ENCODE peak calls at places on chromosomes 11 and 22, in five cellular contexts. Y, M, D, F and W are unnamed samples. For H3K4me1, the result is how much of the 10 kb centered on the place peaks cover.

GRCh38 chr22:41191467-41191866 is 13.6 kb upstream of the L3MBTL2 start:
- DNase-seq in Y (no peak), F (no peak), D (no peak), M (no peak), W (no peak)

GRCh38 chr22:21038405-21038804 is 6.0 kb upstream of the SLC7A4 start:
- DNase-seq in F (no peak), M (no peak), Y (no peak), D (peak), W (peak)

GRCh38 chr22:39699631-39700348 is 129.2 kb downstream of the CACNA1I start:
- DNase-seq in Y (no peak), F (no peak), M (peak), D (no peak), W (no peak)

GRCh38 chr11:134228625-134229024 is 4.2 kb downstream of the VPS26B start:
- DNase-seq in M (no peak), D (no peak), F (no peak), Y (peak), W (no peak)

GRCh38 chr22:40687706-40688105 is 8.4 kb downstream of the MCHR1 start:
- DNase-seq in F (no peak), M (no peak), Y (no peak), D (no peak), W (no peak)

GRCh38 chr11:57778318-57779037 is 16.9 kb downstream of the CTNND1 start:
- DNase-seq in Y (peak), D (peak), M (peak), F (peak), W (peak)

GRCh38 chr11:43987384-43988039 is 45.1 kb downstream of the C11orf96 start:
- DNase-seq in M (peak), Y (peak), F (peak), D (peak), W (peak)

GRCh38 chr11:105960252-105961245 is 61.5 kb downstream of the MSANTD4 start:
- DNase-seq in D (peak), M (peak), F (no peak), Y (no peak), W (no peak)

GRCh38 chr11:2515401-2516275 is 70.8 kb downstream of the KCNQ1 start:
- DNase-seq in F (peak), D (peak), M (peak), Y (peak), W (peak)

GRCh38 chr11:76629133-76629852 is 41.3 kb downstream of the LRRC32 start:
- DNase-seq in M (no peak), Y (peak), D (no peak), F (no peak), W (peak)

GRCh38 chr22:23878219-23878618 is 16.0 kb upstream of the MIF start:
- DNase-seq in M (no peak), Y (no peak), F (no peak), D (no peak), W (no peak)

GRCh38 chr11:72298931-72299330 is 55.0 kb upstream of the PHOX2A start:
- DNase-seq in Y (no peak), F (no peak), M (no peak), D (no peak), W (no peak)

GRCh38 chr11:134683860-134684259 is 271.8 kb upstream of the B3GAT1 start:
- DNase-seq in Y (no peak), M (no peak), F (no peak), D (no peak), W (no peak)

GRCh38 chr11:27395556-27396258 is 32.7 kb upstream of the CCDC34 start:
- DNase-seq in D (no peak), F (peak), M (no peak), Y (peak), W (no peak)

GRCh38 chr11:131886201-131886600 is 515.8 kb downstream of the NTM start:
- DNase-seq in Y (no peak), M (no peak), F (no peak), D (no peak), W (no peak)

GRCh38 chr22:48959496-48959895 is 868.2 kb downstream of the BRD1 start:
- DNase-seq in M (no peak), F (no peak), D (peak), Y (no peak), W (no peak)

GRCh38 chr11:103811870-103812509 is 224.4 kb upstream of the DDI1 start:
- DNase-seq in Y (no peak), D (no peak), F (no peak), M (no peak), W (no peak)

DNA sequence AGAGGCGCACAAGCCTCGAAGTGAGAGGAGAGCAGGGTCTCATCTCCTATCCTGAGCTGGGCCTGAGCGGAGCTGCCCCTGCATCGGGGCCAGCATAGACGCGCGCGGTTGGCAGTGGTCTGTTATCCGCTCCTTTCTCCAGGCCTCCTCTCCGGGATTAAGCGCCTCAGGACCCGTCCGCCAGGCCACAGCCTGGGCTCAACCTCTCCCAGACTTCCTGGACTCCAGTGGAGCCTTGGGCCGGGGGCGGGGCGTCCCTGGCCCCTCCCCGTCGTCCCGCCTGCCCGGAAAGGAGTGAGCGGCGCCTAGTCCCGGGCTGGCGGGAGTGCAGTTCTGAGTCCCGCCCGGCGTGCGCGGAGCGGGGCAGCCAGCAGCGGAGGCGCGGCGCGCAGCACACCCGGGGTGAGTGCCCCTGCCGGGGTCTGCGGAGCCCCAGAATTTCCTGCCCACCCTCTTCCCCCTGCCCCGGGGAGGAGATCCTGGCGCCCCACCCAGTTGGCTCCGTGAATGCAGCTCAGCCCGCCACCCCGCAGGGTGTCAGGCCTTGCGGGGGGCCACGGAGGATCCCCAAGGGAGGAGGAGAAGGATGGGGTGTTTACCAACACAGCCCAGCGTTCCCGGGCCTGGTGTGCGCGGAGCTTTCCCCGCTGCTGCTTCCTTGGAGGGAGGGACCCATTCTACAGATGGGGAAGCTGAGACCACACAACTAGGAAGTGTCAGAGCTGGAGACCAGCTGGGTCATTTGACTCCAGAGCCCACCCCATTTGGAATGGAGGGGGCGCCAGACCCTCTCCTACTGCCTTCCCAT is at the start of gene TCIRG1:
- DNase-seq in M (peak), F (peak), Y (peak), D (peak), W (peak)
- TF ChIP-seq POLR2A in M (peak), F (peak), Y (peak), D (no peak), W (peak)

GRCh38 chr11:111736621-111737055 is 29.6 kb downstream of the PPP2R1B start:
- DNase-seq in M (no peak), D (no peak), Y (no peak), F (no peak), W (no peak)
- H3K4me1 ChIP-seq in M (half or more), D (half or more), Y (under half), F (half or more), W (under half)

GRCh38 chr11:46236918-46237247 is 40.6 kb upstream of the CREB3L1 start:
- DNase-seq in Y (no peak), D (no peak), F (no peak), M (no peak), W (no peak)
- H3K27ac ChIP-seq in Y (no peak), D (peak), F (no peak), M (no peak), W (peak)

DNA sequence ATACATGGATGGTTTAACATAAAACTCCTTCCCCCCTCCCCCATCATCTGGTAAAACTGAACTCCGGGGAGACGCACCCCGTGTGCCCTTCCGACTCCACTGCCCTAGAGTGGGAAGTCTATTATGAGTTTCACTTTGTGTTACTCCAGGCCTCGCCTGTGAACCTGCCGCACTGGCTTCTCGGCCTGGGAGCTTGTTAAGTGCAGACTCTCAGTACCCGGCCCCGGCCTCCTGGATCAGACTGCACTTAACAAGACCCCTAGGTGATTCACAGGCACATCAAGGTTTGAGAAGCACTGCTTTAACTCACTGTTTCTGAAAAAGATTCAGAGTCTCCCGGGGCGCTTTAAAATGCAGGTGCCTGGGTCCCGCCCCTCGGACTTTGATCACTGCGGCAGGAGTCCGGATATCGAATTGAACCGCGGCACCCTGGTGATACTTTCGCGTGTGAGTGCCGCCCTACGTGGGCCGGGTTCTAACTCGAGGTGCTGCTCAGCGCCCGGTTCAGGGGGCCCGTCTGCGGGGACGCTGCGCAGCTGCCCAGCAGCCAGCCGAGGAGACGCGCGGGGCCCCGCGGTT is 3.6 kb downstream of the PTGDR2 start:
- DNase-seq in F (peak), D (no peak), Y (peak), M (no peak), W (no peak)
- TF ChIP-seq POLR2A in F (peak), D (no peak), Y (peak), M (no peak), W (no peak)

DNA sequence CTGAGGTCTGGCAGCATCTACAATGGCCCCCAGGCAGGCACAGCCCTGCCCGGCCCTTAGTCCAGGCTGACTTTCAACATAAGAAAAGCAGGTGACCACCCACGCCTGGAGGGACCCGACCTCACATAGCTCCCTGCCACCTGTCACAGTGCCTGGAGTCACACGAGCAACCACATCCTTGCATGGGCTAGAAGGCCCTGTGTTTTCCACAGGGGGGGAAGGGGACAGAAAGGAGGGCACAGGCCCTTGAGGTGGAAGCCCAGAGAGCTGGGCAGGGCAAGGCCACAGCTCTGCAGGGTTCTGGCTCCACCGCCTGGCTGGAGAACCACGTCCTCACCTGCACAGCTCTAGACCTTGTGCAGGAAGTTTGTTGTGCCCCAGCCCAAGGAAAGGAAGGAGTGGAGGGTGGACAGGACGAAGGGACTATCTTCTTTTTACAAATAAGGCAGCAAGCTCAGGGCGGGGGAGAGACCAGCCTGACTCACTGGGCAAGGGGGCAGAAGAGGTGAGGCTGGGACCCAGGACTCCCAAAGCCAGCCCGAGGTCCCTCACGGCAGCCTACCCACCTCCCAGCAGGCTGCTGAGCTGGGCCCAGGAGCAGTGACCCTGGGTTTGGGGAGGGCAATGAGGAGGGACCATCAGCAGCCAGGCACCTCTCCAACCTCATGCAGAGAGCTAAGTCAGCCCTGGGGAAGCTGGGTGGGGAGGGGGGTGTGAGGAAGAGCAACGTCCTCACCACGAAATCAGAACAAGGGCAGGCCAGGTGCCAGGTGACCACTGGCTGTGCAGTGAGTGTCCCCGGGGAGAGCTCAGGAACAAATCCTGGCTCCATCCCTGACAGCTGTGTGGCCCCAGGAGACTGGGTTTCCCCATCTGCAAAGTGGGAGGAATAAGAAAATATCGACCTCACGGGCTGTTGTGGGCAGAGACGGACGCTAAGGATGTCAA is 4.3 kb downstream of the C1QTNF6 start:
- DNase-seq in Y (peak), F (no peak), D (no peak), M (no peak), W (peak)
- H3K4me1 ChIP-seq in Y (under half), F (under half), D (under half), M (under half), W (half or more)